ENCODE peak calls at places on chromosomes 5 and 9, in eight cellular contexts. J is CD4-positive, CD25-positive, alpha-beta regulatory T cell; H is lung; Q is right cardiac atrium; T is adrenal gland; N is esophagus squamous epithelium; A is tibial artery; R is effector memory CD4-positive, alpha-beta T cell. B is an unnamed sample.
A peak's percentile ranks its signal among the peaks of the same experiment; 100 is the strongest.

GRCh38 chr9:78972303-78973002 is 599.3 kb upstream of the TLE4 start:
- DNase-seq in J (no peak), H (no peak), Q (no peak), T (no peak), N (no peak), A (no peak), R (no peak), B (no peak)

GRCh38 chr9:36665921-36666429 is 93.3 kb downstream of the MELK start:
- DNase-seq in J (peak; percentile 2), H (no peak), Q (no peak), T (no peak), N (no peak), A (no peak), R (no peak), B (no peak)

GRCh38 chr5:76529464-76530344 is 93.5 kb downstream of the F2RL2 start:
- DNase-seq in J (no peak), H (no peak), Q (no peak), T (no peak), N (no peak), A (no peak), R (no peak), B (no peak)

GRCh38 chr5:109571785-109572184 is 117.9 kb upstream of the MAN2A1 start:
- DNase-seq in J (no peak), H (no peak), Q (no peak), T (no peak), N (no peak), A (no peak), R (no peak), B (no peak)

GRCh38 chr5:87385794-87386193 is 26.9 kb downstream of the CCNH start:
- DNase-seq in J (no peak), H (no peak), Q (no peak), T (no peak), N (no peak), A (no peak), R (no peak), B (no peak)

GRCh38 chr5:148179234-148179824 is 11.0 kb downstream of the SPINK14 start:
- DNase-seq in J (peak; percentile 66), H (no peak), Q (no peak), T (peak; percentile 15), N (no peak), A (no peak), R (no peak), B (no peak)

GRCh38 chr5:54323462-54323861 is 13.1 kb upstream of the ARL15 start:
- DNase-seq in J (no peak), H (no peak), Q (no peak), T (no peak), N (no peak), A (no peak), R (no peak), B (no peak)

GRCh38 chr5:139820606-139821005 is 25.0 kb downstream of the PSD2 start:
- DNase-seq in J (no peak), H (no peak), Q (no peak), T (no peak), N (no peak), A (peak; percentile 3), R (no peak), B (no peak)

GRCh38 chr9:109228093-109228642 is 61.1 kb upstream of the FRRS1L start:
- DNase-seq in J (no peak), H (no peak), Q (no peak), T (no peak), N (no peak), A (no peak), R (no peak), B (no peak)

GRCh38 chr5:115735108-115735998 is 81.1 kb downstream of the CDO1 start:
- DNase-seq in J (no peak), H (no peak), Q (no peak), T (no peak), N (no peak), A (no peak), R (no peak), B (no peak)

GRCh38 chr9:122090287-122090883 is 2.7 kb downstream of the TTLL11 start:
- DNase-seq in J (no peak), H (no peak), Q (no peak), T (no peak), N (no peak), A (peak; percentile 17), R (no peak), B (no peak)
- H3K4me1 ChIP-seq in J (peaks cover 21% of the 10 kb centered on the region), H (peaks cover 14% of the 10 kb centered on the region), Q (peaks cover 17% of the 10 kb centered on the region), T (peaks cover 55% of the 10 kb centered on the region), N (peaks cover 19% of the 10 kb centered on the region), A (peaks cover 74% of the 10 kb centered on the region), R (peaks cover 16% of the 10 kb centered on the region), B (peaks cover 21% of the 10 kb centered on the region)

GRCh38 chr5:142324377-142324870 is 397 bp downstream of the SPRY4 start:
- DNase-seq in J (no peak), H (no peak), Q (peak; percentile 42), T (peak; percentile 47), N (no peak), A (peak; percentile 79), R (no peak), B (no peak)
- H3K4me1 ChIP-seq in J (peaks cover 28% of the 10 kb centered on the region), H (peaks cover 9% of the 10 kb centered on the region), Q (peaks cover 10% of the 10 kb centered on the region), T (peaks cover 57% of the 10 kb centered on the region), N (peaks cover 22% of the 10 kb centered on the region), A (peaks cover 49% of the 10 kb centered on the region), R (peaks cover 24% of the 10 kb centered on the region), B (peaks cover 5% of the 10 kb centered on the region)

DNA sequence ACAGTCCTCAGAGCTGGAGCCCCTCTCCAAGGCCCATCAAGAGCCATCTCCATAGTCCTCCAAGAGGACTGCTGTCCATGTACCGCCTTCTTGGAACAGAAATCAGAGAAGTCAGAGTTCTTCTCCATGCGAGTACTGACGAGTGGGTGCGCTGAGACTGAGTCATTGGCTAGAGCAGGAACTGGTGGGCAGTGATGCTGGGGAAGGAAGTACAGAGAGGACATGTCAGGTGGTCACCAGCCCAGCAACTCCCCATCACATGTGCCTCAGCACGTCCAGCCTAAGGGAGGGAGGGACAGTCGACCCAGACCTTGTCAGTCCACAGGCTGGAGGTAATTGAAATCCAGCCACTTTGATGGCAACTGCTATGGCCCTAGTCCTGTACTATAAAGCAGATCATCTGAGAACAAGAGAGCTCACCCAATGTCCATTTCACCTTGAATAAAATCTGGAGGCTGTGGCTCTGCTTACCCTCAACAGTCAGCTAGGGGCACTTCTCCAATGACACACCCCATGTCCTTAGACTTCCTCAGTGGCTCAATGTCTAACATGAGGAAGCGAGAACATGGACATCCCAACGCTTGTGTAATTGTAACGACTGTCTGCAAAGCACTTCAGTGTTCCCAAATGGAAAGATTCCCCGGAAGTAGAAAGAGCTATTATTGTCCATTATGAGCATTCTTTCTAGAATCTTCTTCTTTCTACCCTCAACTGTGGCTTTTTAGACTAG is 15.0 kb upstream of the FBP1 start:
- DNase-seq in J (no peak), H (no peak), Q (no peak), T (peak; percentile 41), N (no peak), A (no peak), R (no peak), B (no peak)
- H3K4me1 ChIP-seq in J (peaks cover 10% of the 10 kb centered on the region), H (peaks cover 3% of the 10 kb centered on the region), Q (no peaks in the 10 kb centered on the region), T (no peaks in the 10 kb centered on the region), N (no peaks in the 10 kb centered on the region), A (peaks cover 6% of the 10 kb centered on the region), R (no peaks in the 10 kb centered on the region), B (no peaks in the 10 kb centered on the region)

DNA sequence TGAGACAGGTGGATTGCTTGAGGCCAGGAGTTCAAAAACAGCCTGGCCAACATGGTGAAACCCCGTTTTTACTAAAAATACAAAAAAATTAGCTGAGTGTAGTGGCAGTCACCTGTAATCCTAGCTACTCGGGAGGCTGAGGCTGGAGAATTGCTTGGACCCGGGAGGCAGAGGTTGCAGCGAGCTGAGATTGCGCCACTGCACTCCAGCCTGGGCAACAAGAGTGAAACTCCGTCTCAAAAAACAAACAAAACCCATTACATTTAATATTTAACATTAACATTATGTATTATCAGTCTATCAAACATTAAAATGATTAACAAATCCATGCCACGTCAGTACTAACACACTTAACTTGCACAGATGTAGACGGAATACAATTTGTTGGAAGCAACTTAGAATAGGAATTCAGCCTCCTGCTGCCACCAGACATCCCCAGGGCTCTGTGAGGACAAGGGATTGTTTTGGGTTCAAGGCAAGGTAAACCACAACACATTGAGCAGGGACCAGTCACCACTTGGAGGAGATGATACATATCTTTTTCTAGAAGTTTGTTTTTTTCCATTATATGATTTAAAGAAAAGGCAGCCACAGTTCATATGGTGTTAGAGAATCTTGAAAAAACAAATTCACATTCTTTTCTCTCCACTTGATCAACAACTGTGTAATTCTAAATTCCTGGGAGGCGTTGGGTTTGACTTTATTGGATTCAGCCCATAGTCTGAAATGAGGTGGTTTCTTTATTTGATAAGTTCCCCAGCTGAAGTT is 104.1 kb upstream of the BASP1 start:
- DNase-seq in J (no peak), H (no peak), Q (no peak), T (no peak), N (no peak), A (no peak), R (no peak), B (no peak)
- H3K4me1 ChIP-seq in J (no peaks in the 10 kb centered on the region), H (peaks cover 3% of the 10 kb centered on the region), Q (no peaks in the 10 kb centered on the region), T (peaks cover 2% of the 10 kb centered on the region), N (no peaks in the 10 kb centered on the region), A (no peaks in the 10 kb centered on the region), R (no peaks in the 10 kb centered on the region), B (no peaks in the 10 kb centered on the region)

GRCh38 chr9:20597862-20598261 is 24.4 kb downstream of the MLLT3 start:
- DNase-seq in J (no peak), H (no peak), Q (no peak), T (no peak), N (no peak), A (no peak), R (no peak), B (no peak)
- H3K4me1 ChIP-seq in J (peaks cover 13% of the 10 kb centered on the region), H (no peaks in the 10 kb centered on the region), Q (no peaks in the 10 kb centered on the region), T (peaks cover 25% of the 10 kb centered on the region), N (no peaks in the 10 kb centered on the region), A (peaks cover 13% of the 10 kb centered on the region), R (peaks cover 3% of the 10 kb centered on the region), B (no peaks in the 10 kb centered on the region)

DNA sequence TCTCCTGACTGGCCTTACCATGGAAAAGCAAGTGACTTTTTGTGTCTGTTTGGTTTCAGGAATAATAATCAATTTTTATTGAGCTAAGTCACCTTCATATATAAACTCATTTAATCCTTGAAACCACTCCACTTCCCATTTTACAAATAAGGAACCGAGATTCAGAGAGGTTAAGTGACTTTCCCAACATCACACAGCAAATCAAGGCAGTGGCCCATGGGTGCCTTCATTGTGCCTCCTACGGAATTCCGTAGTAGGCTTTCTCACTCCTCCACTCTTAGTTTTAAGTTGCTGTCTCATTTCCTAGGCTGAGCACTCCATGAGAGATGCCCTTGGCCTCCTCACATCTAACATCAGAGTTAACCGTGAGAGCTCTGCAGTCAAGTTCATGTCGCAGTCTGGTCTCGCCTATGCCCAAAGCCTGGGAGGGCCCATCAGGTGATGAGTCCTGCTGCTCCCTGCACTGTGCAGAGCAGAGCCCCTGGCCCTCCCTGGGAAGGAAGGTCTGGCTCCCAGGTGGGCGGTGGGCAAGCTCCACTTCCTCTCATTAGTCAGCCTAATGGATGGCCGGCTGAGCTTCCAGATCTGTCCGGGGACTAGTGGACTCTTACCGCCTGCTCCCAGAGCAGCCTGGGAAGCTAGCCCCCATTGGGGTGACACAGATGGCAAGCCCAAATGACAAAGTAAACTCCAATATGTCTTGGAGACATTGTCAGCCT is 123.3 kb downstream of the MVB12B start:
- DNase-seq in J (no peak), H (no peak), Q (no peak), T (no peak), N (no peak), A (no peak), R (no peak), B (no peak)
- H3K4me1 ChIP-seq in J (no peaks in the 10 kb centered on the region), H (no peaks in the 10 kb centered on the region), Q (no peaks in the 10 kb centered on the region), T (no peaks in the 10 kb centered on the region), N (no peaks in the 10 kb centered on the region), A (no peaks in the 10 kb centered on the region), R (no peaks in the 10 kb centered on the region), B (no peaks in the 10 kb centered on the region)

DNA sequence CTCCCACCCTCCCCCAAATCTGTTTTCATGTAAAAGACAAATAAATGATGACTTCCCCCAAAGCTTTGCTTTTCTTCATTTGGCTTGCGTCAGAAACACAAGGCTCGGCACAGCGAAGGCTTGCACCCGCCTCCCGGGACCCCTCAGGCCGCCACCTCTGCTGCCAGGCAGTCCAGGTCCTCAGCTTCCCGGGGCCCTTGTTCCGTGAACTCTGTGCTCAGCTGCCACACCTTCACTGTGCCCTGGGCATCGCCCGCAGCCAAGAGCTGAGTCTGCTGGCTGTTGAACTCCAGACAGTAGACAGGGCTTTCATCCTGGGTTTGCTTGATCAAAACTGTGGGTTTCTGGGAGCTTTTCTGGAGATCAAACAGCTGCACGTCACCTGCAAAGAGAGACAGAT is 23.0 kb downstream of the DYNC2I2 start:
- DNase-seq in J (no peak), H (no peak), Q (no peak), T (no peak), N (no peak), A (no peak), R (no peak), B (peak; percentile 56)
- H3K4me1 ChIP-seq in J (no peaks in the 10 kb centered on the region), H (peaks cover 8% of the 10 kb centered on the region), Q (peaks cover 5% of the 10 kb centered on the region), T (peaks cover 36% of the 10 kb centered on the region), N (peaks cover 22% of the 10 kb centered on the region), A (peaks cover 46% of the 10 kb centered on the region), R (no peaks in the 10 kb centered on the region), B (peaks cover 14% of the 10 kb centered on the region)

B was measured in pancreas.